ENCODE peak calls at places on chromosomes 7 and 10, in seven cellular contexts. Q, C, G, O, V, X and A are unnamed samples.

GRCh38 chr10:17263580-17263979 is 35.5 kb downstream of the VIM start:
- DNase-seq in Q (no peak), C (no peak), G (no peak), O (no peak), V (no peak), X (no peak), A (no peak)

GRCh38 chr10:118990326-118990725 is 39.2 kb upstream of the NANOS1 start:
- DNase-seq in Q (no peak), C (no peak), G (no peak), O (no peak), V (no peak), X (no peak), A (no peak)

GRCh38 chr10:34231441-34232180 is 583.5 kb downstream of the PARD3 start:
- DNase-seq in Q (no peak), C (no peak), G (no peak), O (no peak), V (peak), X (peak), A (no peak)

GRCh38 chr10:11299125-11299524 is 281.5 kb downstream of the CELF2 start:
- DNase-seq in Q (no peak), C (no peak), G (no peak), O (no peak), V (no peak), X (no peak), A (no peak)

GRCh38 chr10:58209669-58210068 is 58.0 kb downstream of the IPMK start:
- DNase-seq in Q (peak), C (no peak), G (peak), O (peak), V (peak), X (no peak), A (no peak)

GRCh38 chr10:132335189-132336063 is 3.4 kb downstream of the LRRC27 start:
- DNase-seq in Q (no peak), C (no peak), G (no peak), O (peak), V (no peak), X (peak), A (peak)

GRCh38 chr7:97269741-97270140 is 152.2 kb downstream of the SDHAF3 start:
- DNase-seq in Q (no peak), C (no peak), G (no peak), O (no peak), V (peak), X (peak), A (no peak)

GRCh38 chr10:66804911-66805310 is 120.9 kb upstream of the LRRTM3 start:
- DNase-seq in Q (peak), C (no peak), G (no peak), O (no peak), V (no peak), X (no peak), A (no peak)

GRCh38 chr7:55258631-55259030 is 106.5 kb upstream of the LANCL2 start:
- DNase-seq in Q (no peak), C (no peak), G (no peak), O (no peak), V (no peak), X (no peak), A (no peak)

GRCh38 chr7:18753972-18754610 is 258.5 kb downstream of the HDAC9 start:
- DNase-seq in Q (peak), C (no peak), G (no peak), O (no peak), V (peak), X (peak), A (no peak)

GRCh38 chr10:96588060-96588554 is 1.3 kb upstream of the TM9SF3 start:
- DNase-seq in Q (no peak), C (no peak), G (peak), O (no peak), V (no peak), X (no peak), A (no peak)

GRCh38 chr10:71748671-71749191 is 24.6 kb downstream of the VSIR start:
- DNase-seq in Q (no peak), C (no peak), G (no peak), O (peak), V (peak), X (no peak), A (peak)

GRCh38 chr10:103493362-103493871 is at the start of gene NEURL1:
- DNase-seq in Q (no peak), C (peak), G (peak), O (peak), V (no peak), X (peak), A (peak)

GRCh38 chr10:36448760-36449681 is 676.4 kb upstream of the ANKRD30A start:
- DNase-seq in Q (peak), C (peak), G (peak), O (no peak), V (peak), X (no peak), A (no peak)

GRCh38 chr7:105794741-105795729 is 81.4 kb downstream of the ATXN7L1 start:
- DNase-seq in Q (peak), C (no peak), G (no peak), O (no peak), V (peak), X (peak), A (no peak)

GRCh38 chr10:120503695-120504094 is 46.7 kb downstream of the PLPP4 start:
- DNase-seq in Q (no peak), C (no peak), G (no peak), O (no peak), V (no peak), X (no peak), A (no peak)

GRCh38 chr10:131929122-131929845 is 28.5 kb downstream of the PPP2R2D start:
- DNase-seq in Q (no peak), C (peak), G (no peak), O (no peak), V (no peak), X (peak), A (no peak)

GRCh38 chr7:29771081-29771832 is 35.1 kb upstream of the WIPF3 start:
- DNase-seq in Q (no peak), C (no peak), G (no peak), O (no peak), V (no peak), X (no peak), A (no peak)

GRCh38 chr7:109996411-109996810 is 1094.5 kb upstream of the LRRN3 start:
- DNase-seq in Q (no peak), C (no peak), G (no peak), O (no peak), V (no peak), X (no peak), A (no peak)

GRCh38 chr10:93352638-93353383 is 129.3 kb downstream of the MYOF start:
- DNase-seq in Q (peak), C (no peak), G (peak), O (peak), V (peak), X (peak), A (peak)

GRCh38 chr10:114103286-114103685 is 59.6 kb downstream of the ADRB1 start:
- DNase-seq in Q (peak), C (no peak), G (peak), O (peak), V (peak), X (peak), A (peak)